ENCODE peak calls at places on chromosome 12, in nine cellular contexts. M is breast epithelium, Z is K562, F is endodermal cell, C is heart right ventricle, U is mesendoderm, E is NT2/D1, G is heart left ventricle, B is GM23338. S is an unnamed sample.
A peak's percentile ranks its signal among the peaks of the same experiment; 100 is the strongest.

GRCh38 chr12:29072631-29073030 is 76.4 kb upstream of the FAR2 start:
- DNase-seq in U (no peak), G (no peak), M (no peak), E (no peak), Z (no peak), B (peak; percentile 28), C (no peak), F (peak; percentile 42), S (no peak)

GRCh38 chr12:113589437-113589836 is 117.8 kb upstream of the LHX5 start:
- DNase-seq in G (no peak), E (no peak), F (no peak), M (no peak), B (no peak), C (no peak), Z (no peak), U (no peak), S (no peak)

GRCh38 chr12:25236626-25237025 is 14.1 kb downstream of the KRAS start:
- DNase-seq in E (no peak), Z (no peak), F (no peak), B (no peak), G (no peak), M (no peak), C (no peak), U (no peak), S (no peak)

GRCh38 chr12:64625243-64626077 is 15.2 kb downstream of the RASSF3 start:
- DNase-seq in C (peak; percentile 81), B (no peak), G (peak; percentile 83), F (no peak), E (no peak), Z (peak; percentile 83), M (no peak), U (peak; percentile 70), S (peak; percentile 74)

GRCh38 chr12:57614178-57614947 is 3.1 kb downstream of the ARHGEF25 start:
- DNase-seq in C (peak; percentile 75), M (no peak), G (no peak), Z (peak; percentile 84), F (peak; percentile 91), U (peak; percentile 82), B (peak; percentile 89), E (no peak), S (peak; percentile 60)

GRCh38 chr12:93322784-93323183 is 54.9 kb upstream of the NUDT4 start:
- DNase-seq in B (no peak), Z (no peak), F (no peak), M (no peak), E (no peak), U (peak; percentile 21), C (no peak), G (no peak), S (no peak)

GRCh38 chr12:57735198-57735855 is 3.2 kb downstream of the AGAP2 start:
- DNase-seq in B (peak; percentile 50), G (peak; percentile 28), M (no peak), C (no peak), U (peak; percentile 56), F (no peak), E (no peak), Z (no peak), S (no peak)

GRCh38 chr12:42732908-42733411 is 143.4 kb upstream of the PRICKLE1 start:
- DNase-seq in B (no peak), M (no peak), C (no peak), G (no peak), U (no peak), E (no peak), F (no peak), Z (no peak), S (no peak)

GRCh38 chr12:56628671-56629458 is 1.3 kb downstream of the BAZ2A start:
- DNase-seq in G (peak; percentile 69), Z (peak; percentile 66), B (peak; percentile 66), E (no peak), U (peak; percentile 56), F (peak; percentile 80), M (no peak), C (peak; percentile 70), S (peak; percentile 85)

GRCh38 chr12:103626498-103626897 is 39.4 kb downstream of the STAB2 start:
- DNase-seq in M (no peak), G (peak; percentile 69), U (peak; percentile 59), C (peak; percentile 79), E (no peak), F (peak; percentile 76), Z (peak; percentile 22), B (peak; percentile 48), S (peak; percentile 77)

GRCh38 chr12:123151679-123152454 is 977 bp upstream of the PITPNM2 start:
- DNase-seq in G (no peak), M (no peak), F (peak; percentile 83), U (peak; percentile 47), B (peak; percentile 45), E (no peak), Z (no peak), C (no peak), S (no peak)

GRCh38 chr12:43957732-43958131 is 121.9 kb downstream of the TMEM117 start:
- DNase-seq in U (peak; percentile 57), E (peak; percentile 36), G (no peak), F (peak; percentile 62), B (peak; percentile 72), C (peak; percentile 12), Z (peak; percentile 44), M (no peak), S (peak; percentile 40)

GRCh38 chr12:117695956-117696355 is 272.8 kb downstream of the KSR2 start:
- DNase-seq in G (no peak), U (no peak), Z (no peak), M (no peak), C (no peak), E (no peak), B (no peak), F (no peak), S (no peak)

GRCh38 chr12:110853856-110854255 is 7.1 kb downstream of the CCDC63 start:
- DNase-seq in Z (no peak), U (peak; percentile 55), C (no peak), E (no peak), B (peak; percentile 50), M (no peak), F (peak; percentile 76), G (no peak), S (no peak)

GRCh38 chr12:68237068-68237467 is 11.5 kb upstream of the IL26 start:
- DNase-seq in U (no peak), E (no peak), F (no peak), M (no peak), G (no peak), Z (no peak), B (no peak), C (no peak), S (no peak)
- H3K4me3 ChIP-seq in U (no peak overlapping the region), E (no peak overlapping the region), F (no peak overlapping the region), M (peak overlapping the region; percentile 43), G (no peak overlapping the region), Z (peak overlapping the region; percentile 11), B (no peak overlapping the region), C (peak overlapping the region; percentile 38), S (no peak overlapping the region)

DNA sequence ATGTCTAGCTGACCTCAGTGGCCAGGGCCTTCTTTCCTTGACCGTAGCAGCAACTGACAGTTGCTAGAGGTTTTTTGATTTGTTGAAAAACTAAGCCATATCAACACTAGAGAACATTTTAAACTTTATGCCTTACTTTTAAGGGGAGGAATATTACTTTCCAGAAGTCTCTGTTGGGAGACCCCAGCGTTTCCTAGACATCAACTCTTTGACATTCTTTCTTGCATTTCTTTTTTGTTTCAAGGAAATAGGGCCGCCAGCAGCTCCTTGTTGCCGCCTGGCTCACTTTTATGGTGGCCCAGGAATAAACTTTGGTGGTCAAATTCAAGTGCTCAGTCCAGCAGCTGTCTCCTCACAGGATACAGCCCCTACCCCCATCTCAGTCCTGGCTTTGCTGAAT is 2.5 kb upstream of the HOXC11 start:
- DNase-seq in G (no peak), F (no peak), B (no peak), Z (no peak), M (no peak), E (no peak), C (no peak), U (no peak), S (no peak)
- H3K27me3 ChIP-seq in G (peaks cover 99% of the 10 kb centered on the region), F (peaks cover 100% of the 10 kb centered on the region), B (peaks cover 100% of the 10 kb centered on the region), Z (peaks cover 68% of the 10 kb centered on the region), M (peaks cover 17% of the 10 kb centered on the region), E (peaks cover 100% of the 10 kb centered on the region), C (peaks cover 70% of the 10 kb centered on the region), U (peaks cover 97% of the 10 kb centered on the region), S (peaks cover 6% of the 10 kb centered on the region)

GRCh38 chr12:53197011-53197640 is 9.9 kb downstream of the ITGB7 start:
- DNase-seq in M (peak; percentile 34), F (no peak), B (no peak), G (no peak), C (no peak), E (no peak), U (no peak), Z (no peak), S (no peak)
- H3K4me3 ChIP-seq in M (peak overlapping the region; percentile 19), F (no peak overlapping the region), B (peak overlapping the region; percentile 51), G (no peak overlapping the region), C (peak overlapping the region; percentile 38), E (no peak overlapping the region), U (no peak overlapping the region), Z (no peak overlapping the region), S (peak overlapping the region; percentile 27)

DNA sequence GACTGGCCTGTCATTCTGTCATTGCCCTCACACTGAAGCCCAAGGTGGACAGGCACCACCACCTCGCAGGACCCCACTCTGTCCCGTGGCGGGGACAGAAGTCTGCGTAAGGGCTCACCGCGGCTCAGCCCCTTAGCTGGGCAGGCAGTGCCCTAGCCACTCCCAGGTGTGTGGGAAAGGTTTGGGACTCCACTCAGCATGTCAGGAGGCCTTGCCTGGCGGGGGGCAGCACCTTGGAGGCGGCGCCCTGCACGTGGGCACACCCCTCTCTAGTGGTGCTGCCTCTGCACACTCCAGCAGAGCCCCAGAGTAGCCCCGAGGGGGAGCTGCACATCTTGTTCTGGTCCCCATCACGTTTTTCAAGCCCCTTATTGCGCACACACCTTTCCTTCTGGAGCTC is 35.6 kb downstream of the FIGNL2 start:
- DNase-seq in F (no peak), U (no peak), M (no peak), E (no peak), Z (no peak), B (no peak), G (no peak), C (no peak), S (no peak)
- H3K27me3 ChIP-seq in F (peaks cover 28% of the 10 kb centered on the region), U (peaks cover 5% of the 10 kb centered on the region), M (no peaks in the 10 kb centered on the region), E (peaks cover 25% of the 10 kb centered on the region), Z (peaks cover 27% of the 10 kb centered on the region), B (peaks cover 47% of the 10 kb centered on the region), G (no peaks in the 10 kb centered on the region), C (no peaks in the 10 kb centered on the region), S (no peaks in the 10 kb centered on the region)